ENCODE peak calls at places on chromosomes 4 and X, in four cellular contexts. B is neuronal stem cell, Q is A549, P is BE2C. W is an unnamed sample. For H3K9me3, the result is how much of the 10 kb centered on the place peaks cover.

GRCh38 chr4:7429069-7429416 is 5.7 kb downstream of the PSAPL1 start:
- DNase-seq in B (no peak), Q (no peak), P (no peak), W (no peak)

GRCh38 chr4:101953949-101954348 is 163.4 kb downstream of the BANK1 start:
- DNase-seq in B (peak), Q (no peak), P (no peak), W (peak)

GRCh38 chrX:9534686-9535085 is 69.8 kb downstream of the TBL1X start:
- DNase-seq in B (no peak), Q (no peak), P (no peak), W (no peak)

GRCh38 chr4:145390566-145390965 is 91.1 kb upstream of the SMAD1 start:
- DNase-seq in B (no peak), Q (no peak), P (no peak), W (no peak)

GRCh38 chr4:112075129-112075753 is 70.0 kb upstream of the FAM241A start:
- DNase-seq in B (peak), Q (peak), P (peak), W (peak)

GRCh38 chr4:73617256-73617655 is 3.0 kb downstream of the RASSF6 start:
- DNase-seq in B (no peak), Q (no peak), P (no peak), W (no peak)

GRCh38 chr4:98466868-98467599 is 191.4 kb downstream of the TSPAN5 start:
- DNase-seq in B (no peak), Q (no peak), P (no peak), W (no peak)

GRCh38 chr4:46506876-46507275 is 116.9 kb upstream of the GABRA2 start:
- DNase-seq in B (no peak), Q (no peak), P (no peak), W (no peak)

GRCh38 chr4:156578005-156578404 is 393.6 kb downstream of the PDGFC start:
- DNase-seq in B (no peak), Q (no peak), P (no peak), W (no peak)

GRCh38 chr4:80876810-80877209 is 153.7 kb upstream of the BMP3 start:
- DNase-seq in B (no peak), Q (no peak), P (no peak), W (no peak)

GRCh38 chr4:73729534-73730165 is 10.7 kb upstream of the CXCL8 start:
- DNase-seq in B (peak), Q (peak), P (peak), W (peak)

GRCh38 chr4:118348886-118349285 is 3.9 kb downstream of the PRSS12 start:
- DNase-seq in B (no peak), Q (no peak), P (no peak), W (no peak)

GRCh38 chr4:77893451-77893850 is 30.8 kb downstream of the MRPL1 start:
- DNase-seq in B (no peak), Q (no peak), P (no peak), W (no peak)

GRCh38 chr4:99324361-99324760 is 3.2 kb upstream of the ADH1B start:
- DNase-seq in B (no peak), Q (no peak), P (no peak), W (no peak)

GRCh38 chr4:85084371-85085170 is 118.1 kb upstream of the WDFY3 start:
- DNase-seq in B (peak), Q (peak), P (peak), W (peak)

DNA sequence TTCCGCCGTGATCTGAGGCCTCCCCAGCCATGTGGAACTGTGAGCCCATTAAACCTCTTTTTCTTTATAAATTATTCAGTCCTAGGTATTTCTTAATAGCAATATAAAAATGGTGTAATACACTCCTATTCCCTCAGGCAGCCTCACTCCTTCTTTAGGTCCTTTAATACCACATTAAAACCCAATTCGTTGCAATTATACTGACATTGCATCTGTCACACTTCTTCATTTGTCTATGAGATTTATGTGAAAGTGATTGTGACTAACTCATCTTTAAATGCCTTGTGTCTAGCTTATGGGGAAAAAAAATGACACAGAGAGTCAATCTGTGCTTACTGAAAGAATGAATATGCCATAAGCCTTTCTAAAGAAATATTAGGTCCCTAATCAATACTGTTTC is 1035.2 kb upstream of the SLIT2 start:
- DNase-seq in B (no peak), Q (no peak), P (no peak), W (no peak)
- H3K9me3 ChIP-seq in B (under half), Q (under half), P (under half), W (under half)

GRCh38 chr4:163194593-163194992 is 27.9 kb upstream of the NAF1 start:
- DNase-seq in B (no peak), Q (no peak), P (no peak), W (no peak)
- H3K9me3 ChIP-seq in B (under half), Q (under half), P (under half), W (under half)

GRCh38 chr4:28432348-28433025 is 1571.8 kb downstream of the STIM2 start:
- DNase-seq in B (no peak), Q (no peak), P (no peak), W (no peak)

DNA sequence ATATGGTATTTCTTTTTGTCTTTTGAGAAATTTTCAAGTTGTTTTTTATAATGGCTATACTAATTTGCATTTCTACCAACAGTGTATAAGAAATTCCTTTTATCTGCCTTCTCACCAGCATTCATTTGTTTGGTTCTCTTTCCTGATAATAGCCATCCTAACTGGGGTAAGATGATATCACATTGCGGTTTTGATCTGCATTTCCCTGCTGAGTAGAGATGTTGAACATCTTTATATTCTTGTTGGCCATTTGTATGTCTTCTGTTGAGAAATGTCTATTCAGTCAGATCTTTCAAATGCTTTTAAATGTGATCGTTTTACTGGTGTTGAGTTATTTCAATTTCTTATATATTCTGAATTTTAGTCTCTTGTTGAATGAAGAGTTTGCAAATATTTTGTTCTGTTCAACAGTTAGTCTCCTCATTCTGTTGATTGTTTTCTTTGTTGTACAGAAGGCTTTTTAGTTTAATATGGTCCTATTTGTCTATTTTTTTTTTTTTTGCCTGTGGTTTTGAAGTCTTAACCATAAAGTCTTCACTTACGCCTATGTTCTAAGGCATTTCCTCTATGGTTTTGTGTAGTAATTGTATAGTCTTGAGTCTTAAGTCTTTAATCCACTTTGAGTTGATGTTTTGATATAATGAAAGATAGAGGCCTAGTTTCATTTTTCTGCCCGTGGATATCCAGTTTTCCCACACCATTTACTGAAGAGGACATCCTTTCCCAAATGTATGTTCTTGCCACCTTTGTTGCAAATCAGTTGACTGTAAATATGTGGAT is 1566.9 kb downstream of the STIM2 start:
- DNase-seq in B (no peak), Q (no peak), P (no peak), W (no peak)
- H3K9me3 ChIP-seq in B (under half), Q (under half), P (under half), W (under half)

GRCh38 chr4:98386-98785 is 25.9 kb upstream of the ZNF718 start:
- DNase-seq in B (no peak), Q (no peak), P (no peak), W (no peak)

DNA sequence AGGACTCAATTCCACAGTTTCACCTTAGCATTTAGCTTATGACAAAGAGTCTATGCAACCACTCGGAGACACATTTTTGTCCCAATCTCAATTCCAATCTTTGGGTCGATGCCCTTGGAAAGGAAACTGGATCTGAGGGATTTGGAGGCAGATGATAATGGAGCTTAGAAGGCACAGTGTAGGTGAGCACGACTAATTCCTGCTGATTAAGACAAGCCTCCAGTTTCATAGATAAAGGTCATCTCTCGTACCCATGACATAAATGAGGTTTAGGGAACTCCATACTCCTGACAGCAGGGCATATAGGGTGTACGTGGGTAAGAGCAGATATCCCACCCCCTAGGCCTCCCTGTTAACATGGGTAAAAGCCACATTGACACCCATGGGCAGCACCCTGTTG is 24.4 kb upstream of the ZNF718 start:
- DNase-seq in B (no peak), Q (no peak), P (no peak), W (no peak)
- H3K9me3 ChIP-seq in B (half or more), Q (under half), P (under half), W (under half)

GRCh38 chr4:157803441-157804168 is 369.2 kb downstream of the GASK1B start:
- DNase-seq in B (no peak), Q (no peak), P (no peak), W (no peak)
- H3K9me3 ChIP-seq in B (under half), Q (under half), P (under half), W (under half)

GRCh38 chrX:144946696-144947095 is 300.6 kb upstream of the SPANXN1 start:
- DNase-seq in B (no peak), Q (no peak), P (no peak), W (no peak)
- H3K9me3 ChIP-seq in B (under half), Q (under half), P (under half), W (under half)

GRCh38 chr4:138935-139334 is 14.6 kb downstream of the ZNF718 start:
- DNase-seq in B (no peak), Q (no peak), P (no peak), W (no peak)
- H3K9me3 ChIP-seq in B (half or more), Q (half or more), P (under half), W (under half)

GRCh38 chrX:54980334-54980733 is 13.7 kb downstream of the PFKFB1 start:
- DNase-seq in B (no peak), Q (no peak), P (no peak), W (no peak)
- H3K9me3 ChIP-seq in B (under half), Q (under half), P (under half), W (under half)

DNA sequence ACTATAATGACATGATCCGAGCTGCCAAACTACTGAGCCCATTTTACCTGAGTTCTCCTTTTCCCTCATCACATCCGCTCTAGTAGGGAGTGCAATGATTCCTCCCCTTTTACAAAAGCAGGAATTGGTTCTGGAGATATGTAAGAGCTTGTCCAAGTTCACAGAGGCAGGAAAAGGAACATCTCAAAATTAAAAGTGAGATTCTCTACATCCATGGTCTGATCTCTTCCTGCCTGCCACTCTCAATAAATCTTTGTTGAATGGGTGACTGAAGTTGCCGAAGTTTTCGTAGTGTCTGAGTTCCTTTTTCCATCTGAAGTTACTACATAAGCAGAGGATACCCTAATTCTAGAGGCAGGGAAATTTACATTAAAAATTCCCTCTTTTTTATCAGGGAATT is at the start of gene FGFBP1:
- DNase-seq in B (no peak), Q (no peak), P (no peak), W (no peak)
- H3K9me3 ChIP-seq in B (under half), Q (under half), P (under half), W (under half)

GRCh38 chr4:41428941-41429669 is 108.9 kb upstream of the LIMCH1 start:
- DNase-seq in B (no peak), Q (no peak), P (no peak), W (no peak)
- H3K9me3 ChIP-seq in B (under half), Q (under half), P (under half), W (under half)